ENCODE peak calls at places on chromosomes 16 and 17, in six cellular contexts. One of them, this sample, is unnamed.

GRCh38 chr16:56608876-56609462 is 585 bp downstream of the MT2A start:
- DNase-seq in ascending aorta: no peak
- DNase-seq in effector memory CD4-positive, alpha-beta T cell: no peak
- DNase-seq in GM23248: peak; percentile 53
- DNase-seq in keratinocyte: no peak
- DNase-seq in body of pancreas: no peak
- DNase-seq in this sample: peak; percentile 29

GRCh38 chr16:8852534-8852933 is 16.3 kb downstream of the CARHSP1 start:
- DNase-seq in ascending aorta: no peak
- DNase-seq in effector memory CD4-positive, alpha-beta T cell: no peak
- DNase-seq in GM23248: peak; percentile 58
- DNase-seq in keratinocyte: no peak
- DNase-seq in body of pancreas: no peak
- DNase-seq in this sample: no peak

GRCh38 chr17:68383443-68384321 is 73.6 kb downstream of the WIPI1 start:
- DNase-seq in ascending aorta: no peak
- DNase-seq in effector memory CD4-positive, alpha-beta T cell: no peak
- DNase-seq in GM23248: peak; percentile 91
- DNase-seq in keratinocyte: no peak
- DNase-seq in body of pancreas: peak; percentile 46
- DNase-seq in this sample: peak; percentile 24

GRCh38 chr16:11089504-11090124 is 145.2 kb downstream of the CLEC16A start:
- DNase-seq in ascending aorta: no peak
- DNase-seq in effector memory CD4-positive, alpha-beta T cell: no peak
- DNase-seq in GM23248: peak; percentile 32
- DNase-seq in keratinocyte: no peak
- DNase-seq in body of pancreas: peak; percentile 33
- DNase-seq in this sample: no peak

GRCh38 chr17:18159551-18160120 is 24.0 kb upstream of the ALKBH5 start:
- DNase-seq in ascending aorta: no peak
- DNase-seq in effector memory CD4-positive, alpha-beta T cell: no peak
- DNase-seq in GM23248: peak; percentile 53
- DNase-seq in keratinocyte: no peak
- DNase-seq in body of pancreas: no peak
- DNase-seq in this sample: no peak

GRCh38 chr16:3131755-3132377 is 3.0 kb upstream of the ZNF213 start:
- DNase-seq in ascending aorta: no peak
- DNase-seq in effector memory CD4-positive, alpha-beta T cell: no peak
- DNase-seq in GM23248: peak; percentile 70
- DNase-seq in keratinocyte: no peak
- DNase-seq in body of pancreas: peak; percentile 36
- DNase-seq in this sample: no peak

GRCh38 chr16:46746821-46747776 is 1.0 kb downstream of the MYLK3 start:
- DNase-seq in ascending aorta: no peak
- DNase-seq in effector memory CD4-positive, alpha-beta T cell: no peak
- DNase-seq in GM23248: no peak
- DNase-seq in keratinocyte: no peak
- DNase-seq in body of pancreas: no peak
- DNase-seq in this sample: no peak

GRCh38 chr17:69454051-69454450 is 39.6 kb downstream of the MAP2K6 start:
- DNase-seq in ascending aorta: no peak
- DNase-seq in effector memory CD4-positive, alpha-beta T cell: no peak
- DNase-seq in GM23248: no peak
- DNase-seq in keratinocyte: no peak
- DNase-seq in body of pancreas: no peak
- DNase-seq in this sample: no peak

GRCh38 chr16:69937465-69937951 is 13.6 kb upstream of the CLEC18A start:
- DNase-seq in ascending aorta: no peak
- DNase-seq in effector memory CD4-positive, alpha-beta T cell: no peak
- DNase-seq in GM23248: peak; percentile 18
- DNase-seq in keratinocyte: no peak
- DNase-seq in body of pancreas: no peak
- DNase-seq in this sample: no peak

GRCh38 chr17:81641825-81642489 is 5.0 kb downstream of the TSPAN10 start:
- DNase-seq in ascending aorta: no peak
- DNase-seq in effector memory CD4-positive, alpha-beta T cell: no peak
- DNase-seq in GM23248: peak; percentile 93
- DNase-seq in keratinocyte: peak; percentile 69
- DNase-seq in body of pancreas: no peak
- DNase-seq in this sample: no peak

GRCh38 chr17:20228860-20229259 is 219.7 kb downstream of the SPECC1 start:
- DNase-seq in ascending aorta: no peak
- DNase-seq in effector memory CD4-positive, alpha-beta T cell: no peak
- DNase-seq in GM23248: peak; percentile 33
- DNase-seq in keratinocyte: no peak
- DNase-seq in body of pancreas: no peak
- DNase-seq in this sample: no peak

GRCh38 chr16:66408181-66409048 is 18.7 kb upstream of the BEAN1 start:
- DNase-seq in ascending aorta: no peak
- DNase-seq in effector memory CD4-positive, alpha-beta T cell: no peak
- DNase-seq in GM23248: peak; percentile 92
- DNase-seq in keratinocyte: peak; percentile 90
- DNase-seq in body of pancreas: peak; percentile 16
- DNase-seq in this sample: no peak

GRCh38 chr17:20271016-20271610 is 196.2 kb downstream of the LGALS9B start:
- DNase-seq in ascending aorta: no peak
- DNase-seq in effector memory CD4-positive, alpha-beta T cell: no peak
- DNase-seq in GM23248: no peak
- DNase-seq in keratinocyte: no peak
- DNase-seq in body of pancreas: no peak
- DNase-seq in this sample: peak; percentile 64

GRCh38 chr16:48323783-48324775 is 61.1 kb downstream of the SIAH1 start:
- DNase-seq in ascending aorta: no peak
- DNase-seq in effector memory CD4-positive, alpha-beta T cell: no peak
- DNase-seq in GM23248: peak; percentile 42
- DNase-seq in keratinocyte: no peak
- DNase-seq in body of pancreas: no peak
- DNase-seq in this sample: no peak

GRCh38 chr16:47644166-47644565 is 183.0 kb downstream of the PHKB start:
- DNase-seq in ascending aorta: no peak
- DNase-seq in effector memory CD4-positive, alpha-beta T cell: no peak
- DNase-seq in GM23248: peak; percentile 78
- DNase-seq in keratinocyte: no peak
- DNase-seq in body of pancreas: peak; percentile 9
- DNase-seq in this sample: no peak

GRCh38 chr17:10789694-10790271 is 14.1 kb downstream of the TMEM238L start:
- DNase-seq in ascending aorta: no peak
- DNase-seq in effector memory CD4-positive, alpha-beta T cell: no peak
- DNase-seq in GM23248: no peak
- DNase-seq in keratinocyte: no peak
- DNase-seq in body of pancreas: no peak
- DNase-seq in this sample: no peak

GRCh38 chr16:85592700-85593502 is 20.2 kb upstream of the GSE1 start:
- DNase-seq in ascending aorta: no peak
- DNase-seq in effector memory CD4-positive, alpha-beta T cell: no peak
- DNase-seq in GM23248: peak; percentile 75
- DNase-seq in keratinocyte: no peak
- DNase-seq in body of pancreas: no peak
- DNase-seq in this sample: no peak

GRCh38 chr16:88010343-88010970 is 59.2 kb downstream of the BANP start:
- DNase-seq in ascending aorta: no peak
- DNase-seq in effector memory CD4-positive, alpha-beta T cell: no peak
- DNase-seq in GM23248: no peak
- DNase-seq in keratinocyte: no peak
- DNase-seq in body of pancreas: no peak
- DNase-seq in this sample: no peak

GRCh38 chr17:48952904-48953303 is 8.3 kb upstream of the SNF8 start:
- DNase-seq in ascending aorta: no peak
- DNase-seq in effector memory CD4-positive, alpha-beta T cell: no peak
- DNase-seq in GM23248: no peak
- DNase-seq in keratinocyte: no peak
- DNase-seq in body of pancreas: no peak
- DNase-seq in this sample: no peak

GRCh38 chr16:10579965-10580918 is at the start of gene EMP2:
- DNase-seq in ascending aorta: peak; percentile 43
- DNase-seq in effector memory CD4-positive, alpha-beta T cell: no peak
- DNase-seq in GM23248: peak; percentile 92
- DNase-seq in keratinocyte: no peak
- DNase-seq in body of pancreas: peak; percentile 59
- DNase-seq in this sample: no peak

GRCh38 chr16:82900611-82901010 is 273.8 kb downstream of the CDH13 start:
- DNase-seq in ascending aorta: no peak
- DNase-seq in effector memory CD4-positive, alpha-beta T cell: no peak
- DNase-seq in GM23248: no peak
- DNase-seq in keratinocyte: no peak
- DNase-seq in body of pancreas: no peak
- DNase-seq in this sample: no peak

GRCh38 chr16:72025404-72026114 is 17.0 kb downstream of the DHODH start:
- DNase-seq in ascending aorta: no peak
- DNase-seq in effector memory CD4-positive, alpha-beta T cell: no peak
- DNase-seq in GM23248: no peak
- DNase-seq in keratinocyte: no peak
- DNase-seq in body of pancreas: no peak
- DNase-seq in this sample: no peak
- H3K27ac ChIP-seq in ascending aorta: no peak overlapping the region
- H3K27ac ChIP-seq in effector memory CD4-positive, alpha-beta T cell: no peak overlapping the region
- H3K27ac ChIP-seq in GM23248: no peak overlapping the region
- H3K27ac ChIP-seq in keratinocyte: no peak overlapping the region
- H3K27ac ChIP-seq in body of pancreas: no peak overlapping the region
- H3K27ac ChIP-seq in this sample: no peak overlapping the region

DNA sequence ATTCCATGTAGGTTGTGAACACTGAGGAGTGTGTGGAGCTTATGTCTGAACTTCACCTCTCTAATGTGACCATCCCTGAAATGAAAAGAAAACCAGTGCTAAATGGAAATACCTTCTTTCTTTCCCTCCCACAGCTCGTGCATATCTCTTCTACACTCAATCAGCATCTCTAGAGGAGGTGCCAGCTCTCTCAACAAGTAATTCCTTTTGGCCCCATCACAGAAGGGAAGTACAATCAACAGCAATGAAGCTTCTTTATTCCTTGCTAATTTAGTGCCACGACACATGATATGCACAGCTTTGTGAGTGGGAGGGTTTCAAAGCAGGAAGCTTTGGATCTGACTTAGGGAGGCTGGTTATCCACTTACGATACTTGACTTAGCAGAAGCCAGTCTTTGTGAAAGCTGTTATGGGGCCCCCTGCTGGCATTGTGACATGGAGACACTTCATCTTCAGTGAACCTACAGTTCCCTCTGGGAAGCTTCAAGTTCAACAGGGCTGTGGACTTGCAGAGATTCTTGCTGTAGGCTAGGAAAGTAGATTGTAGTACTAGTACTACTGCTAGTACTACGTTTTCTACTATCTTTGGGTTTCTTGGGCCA is 81.0 kb downstream of the TMEM100 start:
- DNase-seq in ascending aorta: no peak
- DNase-seq in effector memory CD4-positive, alpha-beta T cell: no peak
- DNase-seq in GM23248: peak; percentile 74
- DNase-seq in keratinocyte: peak; percentile 9
- DNase-seq in body of pancreas: peak; percentile 62
- DNase-seq in this sample: no peak
- H3K27ac ChIP-seq in ascending aorta: no peak overlapping the region
- H3K27ac ChIP-seq in effector memory CD4-positive, alpha-beta T cell: no peak overlapping the region
- H3K27ac ChIP-seq in GM23248: no peak overlapping the region
- H3K27ac ChIP-seq in keratinocyte: no peak overlapping the region
- H3K27ac ChIP-seq in body of pancreas: no peak overlapping the region
- H3K27ac ChIP-seq in this sample: no peak overlapping the region

DNA sequence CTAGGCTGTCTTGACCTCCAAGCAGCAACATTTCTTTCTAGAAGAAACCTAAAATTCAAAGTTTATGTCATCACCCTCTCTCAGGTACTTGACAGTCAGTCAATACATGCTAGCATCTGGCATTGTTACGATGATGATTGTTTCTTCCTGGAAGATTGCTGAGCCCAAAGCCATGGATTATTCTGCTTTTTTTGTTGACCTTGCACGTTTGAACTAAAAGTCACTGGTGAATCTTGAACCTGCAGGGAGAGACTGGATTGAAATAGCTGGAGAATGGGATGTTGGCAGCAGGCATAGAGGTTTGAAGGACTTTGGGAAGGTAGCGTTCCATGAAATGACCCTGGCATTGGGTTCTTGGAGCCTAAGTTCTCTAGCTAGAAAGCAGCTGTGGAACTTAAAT is 42.9 kb downstream of the SHISA9 start:
- DNase-seq in ascending aorta: no peak
- DNase-seq in effector memory CD4-positive, alpha-beta T cell: no peak
- DNase-seq in GM23248: no peak
- DNase-seq in keratinocyte: no peak
- DNase-seq in body of pancreas: no peak
- DNase-seq in this sample: no peak
- H3K27ac ChIP-seq in ascending aorta: no peak overlapping the region
- H3K27ac ChIP-seq in effector memory CD4-positive, alpha-beta T cell: no peak overlapping the region
- H3K27ac ChIP-seq in GM23248: no peak overlapping the region
- H3K27ac ChIP-seq in keratinocyte: no peak overlapping the region
- H3K27ac ChIP-seq in body of pancreas: no peak overlapping the region
- H3K27ac ChIP-seq in this sample: no peak overlapping the region

GRCh38 chr16:143047-143446 is 4.6 kb upstream of the NPRL3 start:
- DNase-seq in ascending aorta: no peak
- DNase-seq in effector memory CD4-positive, alpha-beta T cell: no peak
- DNase-seq in GM23248: no peak
- DNase-seq in keratinocyte: no peak
- DNase-seq in body of pancreas: no peak
- DNase-seq in this sample: no peak

GRCh38 chr16:142405-142804 is 3.9 kb upstream of the NPRL3 start:
- DNase-seq in ascending aorta: no peak
- DNase-seq in effector memory CD4-positive, alpha-beta T cell: no peak
- DNase-seq in GM23248: no peak
- DNase-seq in keratinocyte: no peak
- DNase-seq in body of pancreas: no peak
- DNase-seq in this sample: no peak

GRCh38 chr16:140175-140857 is 1.8 kb upstream of the NPRL3 start:
- DNase-seq in ascending aorta: no peak
- DNase-seq in effector memory CD4-positive, alpha-beta T cell: no peak
- DNase-seq in GM23248: no peak
- DNase-seq in keratinocyte: no peak
- DNase-seq in body of pancreas: no peak
- DNase-seq in this sample: no peak

GRCh38 chr16:143456-143855 is 5.0 kb upstream of the NPRL3 start:
- DNase-seq in ascending aorta: no peak
- DNase-seq in effector memory CD4-positive, alpha-beta T cell: no peak
- DNase-seq in GM23248: no peak
- DNase-seq in keratinocyte: no peak
- DNase-seq in body of pancreas: no peak
- DNase-seq in this sample: no peak

GRCh38 chr16:138049-138417 is 440 bp downstream of the NPRL3 start:
- DNase-seq in ascending aorta: no peak
- DNase-seq in effector memory CD4-positive, alpha-beta T cell: no peak
- DNase-seq in GM23248: peak; percentile 51
- DNase-seq in keratinocyte: no peak
- DNase-seq in body of pancreas: peak; percentile 4
- DNase-seq in this sample: no peak
- H3K27ac ChIP-seq in ascending aorta: peak overlapping the region; percentile 48
- H3K27ac ChIP-seq in effector memory CD4-positive, alpha-beta T cell: peak overlapping the region; percentile 11
- H3K27ac ChIP-seq in GM23248: peak overlapping the region; percentile 53
- H3K27ac ChIP-seq in keratinocyte: peak overlapping the region; percentile 52
- H3K27ac ChIP-seq in body of pancreas: peak overlapping the region; percentile 65
- H3K27ac ChIP-seq in this sample: peak overlapping the region; percentile 68

This sample was measured in naive thymus-derived CD4-positive, alpha-beta T cell.